ENCODE peak calls at places on chromosomes 13 and 19, in six cellular contexts. One of them, this sample, is unnamed.

GRCh38 chr13:39892731-39893293 is 237.3 kb downstream of the COG6 start:
- DNase-seq in neuronal stem cell: no peak
- DNase-seq in breast epithelium: no peak
- DNase-seq in cardiac fibroblast: peak
- DNase-seq in endothelial cell of umbilical vein: peak
- DNase-seq in NCI-H2029 treated with DMSO at 0.1 percent for 48 hours: no peak
- DNase-seq in this sample: no peak

GRCh38 chr13:46530084-46530935 is 22.7 kb upstream of the LRCH1 start:
- DNase-seq in breast epithelium: no peak
- DNase-seq in endothelial cell of umbilical vein: no peak
- DNase-seq in neuronal stem cell: no peak
- DNase-seq in NCI-H2029 treated with DMSO at 0.1 percent for 48 hours: no peak
- DNase-seq in cardiac fibroblast: peak
- DNase-seq in this sample: no peak

GRCh38 chr19:40241809-40242384 is 15.4 kb upstream of the CCNP start:
- DNase-seq in endothelial cell of umbilical vein: peak
- DNase-seq in cardiac fibroblast: peak
- DNase-seq in NCI-H2029 treated with DMSO at 0.1 percent for 48 hours: no peak
- DNase-seq in neuronal stem cell: no peak
- DNase-seq in breast epithelium: peak
- DNase-seq in this sample: no peak

GRCh38 chr13:82900453-82900852 is 981.8 kb downstream of the SLITRK1 start:
- DNase-seq in cardiac fibroblast: no peak
- DNase-seq in neuronal stem cell: no peak
- DNase-seq in endothelial cell of umbilical vein: no peak
- DNase-seq in breast epithelium: no peak
- DNase-seq in NCI-H2029 treated with DMSO at 0.1 percent for 48 hours: no peak
- DNase-seq in this sample: no peak

GRCh38 chr13:43307921-43308433 is 284.6 kb downstream of the DNAJC15 start:
- DNase-seq in breast epithelium: peak
- DNase-seq in NCI-H2029 treated with DMSO at 0.1 percent for 48 hours: peak
- DNase-seq in endothelial cell of umbilical vein: no peak
- DNase-seq in cardiac fibroblast: peak
- DNase-seq in neuronal stem cell: no peak
- DNase-seq in this sample: peak

GRCh38 chr19:10729406-10729805 is 11.5 kb downstream of the DNM2 start:
- DNase-seq in endothelial cell of umbilical vein: no peak
- DNase-seq in breast epithelium: no peak
- DNase-seq in cardiac fibroblast: no peak
- DNase-seq in NCI-H2029 treated with DMSO at 0.1 percent for 48 hours: no peak
- DNase-seq in neuronal stem cell: no peak
- DNase-seq in this sample: no peak

GRCh38 chr13:39051157-39051556 is 12.9 kb downstream of the NHLRC3 start:
- DNase-seq in endothelial cell of umbilical vein: peak
- DNase-seq in NCI-H2029 treated with DMSO at 0.1 percent for 48 hours: no peak
- DNase-seq in cardiac fibroblast: peak
- DNase-seq in neuronal stem cell: peak
- DNase-seq in breast epithelium: no peak
- DNase-seq in this sample: peak

GRCh38 chr19:53864308-53864836 is 3.3 kb upstream of the MYADM start:
- DNase-seq in endothelial cell of umbilical vein: no peak
- DNase-seq in NCI-H2029 treated with DMSO at 0.1 percent for 48 hours: no peak
- DNase-seq in cardiac fibroblast: no peak
- DNase-seq in neuronal stem cell: no peak
- DNase-seq in breast epithelium: no peak
- DNase-seq in this sample: peak

GRCh38 chr13:29707876-29708543 is 112.5 kb upstream of the SLC7A1 start:
- DNase-seq in endothelial cell of umbilical vein: peak
- DNase-seq in NCI-H2029 treated with DMSO at 0.1 percent for 48 hours: no peak
- DNase-seq in breast epithelium: no peak
- DNase-seq in cardiac fibroblast: peak
- DNase-seq in neuronal stem cell: peak
- DNase-seq in this sample: no peak

GRCh38 chr19:13094285-13094595 is 8.4 kb downstream of the LYL1 start:
- DNase-seq in neuronal stem cell: no peak
- DNase-seq in cardiac fibroblast: no peak
- DNase-seq in NCI-H2029 treated with DMSO at 0.1 percent for 48 hours: no peak
- DNase-seq in endothelial cell of umbilical vein: no peak
- DNase-seq in breast epithelium: no peak
- DNase-seq in this sample: no peak

GRCh38 chr13:37716395-37716794 is 117.8 kb upstream of the POSTN start:
- DNase-seq in endothelial cell of umbilical vein: peak
- DNase-seq in NCI-H2029 treated with DMSO at 0.1 percent for 48 hours: no peak
- DNase-seq in breast epithelium: no peak
- DNase-seq in cardiac fibroblast: peak
- DNase-seq in neuronal stem cell: no peak
- DNase-seq in this sample: no peak

GRCh38 chr13:23449386-23450162 is 16.1 kb upstream of the SACS start:
- DNase-seq in endothelial cell of umbilical vein: no peak
- DNase-seq in NCI-H2029 treated with DMSO at 0.1 percent for 48 hours: no peak
- DNase-seq in cardiac fibroblast: peak
- DNase-seq in breast epithelium: no peak
- DNase-seq in neuronal stem cell: no peak
- DNase-seq in this sample: no peak

GRCh38 chr13:102688306-102688973 is 6.4 kb downstream of the METTL21C start:
- DNase-seq in cardiac fibroblast: no peak
- DNase-seq in neuronal stem cell: no peak
- DNase-seq in endothelial cell of umbilical vein: no peak
- DNase-seq in breast epithelium: no peak
- DNase-seq in NCI-H2029 treated with DMSO at 0.1 percent for 48 hours: no peak
- DNase-seq in this sample: no peak

GRCh38 chr19:40717880-40718773 is 1.2 kb downstream of the ITPKC start:
- DNase-seq in NCI-H2029 treated with DMSO at 0.1 percent for 48 hours: no peak
- DNase-seq in neuronal stem cell: no peak
- DNase-seq in endothelial cell of umbilical vein: peak
- DNase-seq in cardiac fibroblast: peak
- DNase-seq in breast epithelium: peak
- DNase-seq in this sample: no peak

GRCh38 chr19:11457831-11458230 is 22.4 kb downstream of the PRKCSH start:
- DNase-seq in breast epithelium: no peak
- DNase-seq in cardiac fibroblast: no peak
- DNase-seq in NCI-H2029 treated with DMSO at 0.1 percent for 48 hours: no peak
- DNase-seq in neuronal stem cell: no peak
- DNase-seq in endothelial cell of umbilical vein: no peak
- DNase-seq in this sample: no peak

GRCh38 chr13:106617561-106617960 is 49.6 kb upstream of the ARGLU1 start:
- DNase-seq in breast epithelium: no peak
- DNase-seq in neuronal stem cell: peak
- DNase-seq in cardiac fibroblast: peak
- DNase-seq in endothelial cell of umbilical vein: peak
- DNase-seq in NCI-H2029 treated with DMSO at 0.1 percent for 48 hours: no peak
- DNase-seq in this sample: peak

GRCh38 chr13:24500977-24501376 is 11.6 kb downstream of the PARP4 start:
- DNase-seq in neuronal stem cell: no peak
- DNase-seq in NCI-H2029 treated with DMSO at 0.1 percent for 48 hours: no peak
- DNase-seq in endothelial cell of umbilical vein: peak
- DNase-seq in cardiac fibroblast: peak
- DNase-seq in breast epithelium: no peak
- DNase-seq in this sample: no peak

GRCh38 chr19:51688665-51689571 is 4.2 kb upstream of the SPACA6 start:
- DNase-seq in breast epithelium: peak
- DNase-seq in NCI-H2029 treated with DMSO at 0.1 percent for 48 hours: no peak
- DNase-seq in cardiac fibroblast: peak
- DNase-seq in endothelial cell of umbilical vein: peak
- DNase-seq in neuronal stem cell: peak
- DNase-seq in this sample: peak

GRCh38 chr19:53927745-53928144 is 18.7 kb downstream of the CACNG7 start:
- DNase-seq in endothelial cell of umbilical vein: peak
- DNase-seq in breast epithelium: no peak
- DNase-seq in NCI-H2029 treated with DMSO at 0.1 percent for 48 hours: no peak
- DNase-seq in cardiac fibroblast: peak
- DNase-seq in neuronal stem cell: peak
- DNase-seq in this sample: no peak

GRCh38 chr19:7860902-7861618 is 13.1 kb downstream of the PRR36 start:
- DNase-seq in neuronal stem cell: no peak
- DNase-seq in cardiac fibroblast: no peak
- DNase-seq in breast epithelium: no peak
- DNase-seq in NCI-H2029 treated with DMSO at 0.1 percent for 48 hours: no peak
- DNase-seq in endothelial cell of umbilical vein: no peak
- DNase-seq in this sample: no peak

GRCh38 chr19:1223018-1223855 is 14.6 kb downstream of the CBARP start:
- DNase-seq in cardiac fibroblast: peak
- DNase-seq in breast epithelium: no peak
- DNase-seq in neuronal stem cell: no peak
- DNase-seq in endothelial cell of umbilical vein: no peak
- DNase-seq in NCI-H2029 treated with DMSO at 0.1 percent for 48 hours: no peak
- DNase-seq in this sample: no peak

GRCh38 chr19:7676376-7676775 is 514 bp upstream of the MCEMP1 start:
- DNase-seq in neuronal stem cell: no peak
- DNase-seq in NCI-H2029 treated with DMSO at 0.1 percent for 48 hours: no peak
- DNase-seq in cardiac fibroblast: no peak
- DNase-seq in breast epithelium: no peak
- DNase-seq in endothelial cell of umbilical vein: no peak
- DNase-seq in this sample: no peak

GRCh38 chr13:44030615-44031014 is 150.9 kb downstream of the LACC1 start:
- DNase-seq in neuronal stem cell: no peak
- DNase-seq in NCI-H2029 treated with DMSO at 0.1 percent for 48 hours: no peak
- DNase-seq in breast epithelium: no peak
- DNase-seq in cardiac fibroblast: no peak
- DNase-seq in endothelial cell of umbilical vein: no peak
- DNase-seq in this sample: no peak

GRCh38 chr13:29594710-29595379 is 643 bp downstream of the SLC7A1 start:
- DNase-seq in breast epithelium: peak
- DNase-seq in cardiac fibroblast: peak
- DNase-seq in endothelial cell of umbilical vein: peak
- DNase-seq in NCI-H2029 treated with DMSO at 0.1 percent for 48 hours: no peak
- DNase-seq in neuronal stem cell: peak
- DNase-seq in this sample: no peak

GRCh38 chr19:42175952-42176648 is 41.4 kb downstream of the DEDD2 start:
- DNase-seq in endothelial cell of umbilical vein: peak
- DNase-seq in cardiac fibroblast: peak
- DNase-seq in breast epithelium: no peak
- DNase-seq in NCI-H2029 treated with DMSO at 0.1 percent for 48 hours: peak
- DNase-seq in neuronal stem cell: no peak
- DNase-seq in this sample: no peak

GRCh38 chr19:18203408-18203862 is 407 bp downstream of the RAB3A start:
- DNase-seq in neuronal stem cell: no peak
- DNase-seq in NCI-H2029 treated with DMSO at 0.1 percent for 48 hours: no peak
- DNase-seq in cardiac fibroblast: no peak
- DNase-seq in endothelial cell of umbilical vein: no peak
- DNase-seq in breast epithelium: peak
- DNase-seq in this sample: no peak

GRCh38 chr19:45467115-45467455 is 711 bp upstream of the FOSB start:
- DNase-seq in breast epithelium: no peak
- DNase-seq in neuronal stem cell: no peak
- DNase-seq in endothelial cell of umbilical vein: no peak
- DNase-seq in NCI-H2029 treated with DMSO at 0.1 percent for 48 hours: no peak
- DNase-seq in cardiac fibroblast: peak
- DNase-seq in this sample: no peak

GRCh38 chr13:65971541-65971940 is 1258.6 kb downstream of the PCDH9 start:
- DNase-seq in endothelial cell of umbilical vein: no peak
- DNase-seq in neuronal stem cell: peak
- DNase-seq in breast epithelium: no peak
- DNase-seq in NCI-H2029 treated with DMSO at 0.1 percent for 48 hours: no peak
- DNase-seq in cardiac fibroblast: no peak
- DNase-seq in this sample: no peak

GRCh38 chr13:95296326-95296939 is 4.8 kb downstream of the ABCC4 start:
- DNase-seq in NCI-H2029 treated with DMSO at 0.1 percent for 48 hours: no peak
- DNase-seq in cardiac fibroblast: peak
- DNase-seq in neuronal stem cell: no peak
- DNase-seq in breast epithelium: no peak
- DNase-seq in endothelial cell of umbilical vein: peak
- DNase-seq in this sample: no peak